ENCODE peak calls at places on chromosomes 6 and 20, in five cellular contexts. X is CD8-positive, alpha-beta memory T cell; Y is lung; B is cardiac muscle cell; Z is neural progenitor cell. H is an unnamed sample.
A peak's percentile ranks its signal among the peaks of the same experiment; 100 is the strongest.

GRCh38 chr20:56163806-56164205 is 84.7 kb upstream of the MC3R start:
- DNase-seq in Y (no peak), B (no peak), Z (no peak), X (no peak), H (no peak)

GRCh38 chr6:136780972-136781371 is 11.3 kb downstream of the MAP3K5 start:
- DNase-seq in B (no peak), Z (no peak), Y (no peak), X (no peak), H (no peak)

GRCh38 chr6:106097368-106098231 is 11.5 kb downstream of the PRDM1 start:
- DNase-seq in X (peak; percentile 87), Y (no peak), Z (no peak), B (no peak), H (no peak)

GRCh38 chr6:33143113-33143760 is 49.0 kb downstream of the COL11A2 start:
- DNase-seq in Z (no peak), Y (no peak), B (no peak), X (no peak), H (peak; percentile 31)

GRCh38 chr20:48236001-48236400 is 450.7 kb upstream of the SULF2 start:
- DNase-seq in Y (no peak), X (no peak), Z (no peak), B (no peak), H (peak; percentile 61)

GRCh38 chr6:49326337-49326736 is 136.7 kb downstream of the MMUT start:
- DNase-seq in X (no peak), B (no peak), Z (no peak), Y (no peak), H (no peak)

GRCh38 chr6:162361168-162361567 is 366.4 kb downstream of the PRKN start:
- DNase-seq in Y (no peak), X (no peak), Z (no peak), B (peak; percentile 31), H (no peak)

GRCh38 chr6:26493258-26493657 is 6.8 kb upstream of the BTN1A1 start:
- DNase-seq in X (peak; percentile 18), Z (no peak), Y (no peak), B (peak; percentile 12), H (peak; percentile 85)

GRCh38 chr20:33667245-33668086 is 723 bp downstream of the ACTL10 start:
- DNase-seq in X (peak; percentile 72), Z (no peak), B (no peak), Y (no peak), H (peak; percentile 99)

GRCh38 chr6:75234126-75234865 is 9.3 kb downstream of the COX7A2 start:
- DNase-seq in B (no peak), Y (no peak), Z (no peak), X (no peak), H (no peak)

GRCh38 chr20:62117658-62118057 is 4.6 kb upstream of the LSM14B start:
- DNase-seq in Y (no peak), Z (peak; percentile 34), X (peak; percentile 91), B (peak; percentile 31), H (peak; percentile 66)

GRCh38 chr20:36435799-36436541 is 105.3 kb upstream of the MYL9 start:
- DNase-seq in X (peak; percentile 86), Y (peak; percentile 89), Z (peak; percentile 75), B (peak; percentile 59), H (peak; percentile 92)

GRCh38 chr6:169863149-169863525 is 111.7 kb downstream of the ERMARD start:
- DNase-seq in B (no peak), X (no peak), Y (no peak), Z (no peak), H (peak; percentile 23)

GRCh38 chr6:34104186-34104585 is 41.7 kb downstream of the GRM4 start:
- DNase-seq in B (no peak), X (no peak), Z (no peak), Y (no peak), H (no peak)

GRCh38 chr6:112207131-112207530 is 47.2 kb downstream of the LAMA4 start:
- DNase-seq in X (no peak), B (no peak), Z (no peak), Y (no peak), H (no peak)

GRCh38 chr6:163310096-163310972 is 104.2 kb upstream of the QKI start:
- DNase-seq in Y (no peak), Z (no peak), X (no peak), B (no peak), H (no peak)

GRCh38 chr6:33985947-33986346 is 159.9 kb downstream of the GRM4 start:
- DNase-seq in Y (no peak), Z (no peak), X (no peak), B (no peak), H (no peak)

GRCh38 chr6:148776321-148776966 is 29.6 kb downstream of the UST start:
- DNase-seq in X (no peak), Z (no peak), Y (no peak), B (no peak), H (peak; percentile 76)

GRCh38 chr6:112113918-112114317 is 26.5 kb downstream of the FAM229B start:
- DNase-seq in B (no peak), X (no peak), Z (no peak), Y (no peak), H (no peak)

GRCh38 chr20:7195704-7196103 is 428.2 kb downstream of the BMP2 start:
- DNase-seq in B (no peak), Z (no peak), Y (no peak), X (no peak), H (peak; percentile 34)

GRCh38 chr20:16119909-16120308 is 453.3 kb downstream of the KIF16B start:
- DNase-seq in Y (no peak), B (no peak), Z (no peak), X (no peak), H (no peak)

GRCh38 chr6:169959129-169960002 is 207.9 kb downstream of the ERMARD start:
- DNase-seq in Z (no peak), X (peak; percentile 84), B (no peak), Y (no peak), H (peak; percentile 73)

GRCh38 chr6:44177691-44178423 is 19.2 kb downstream of the CAPN11 start:
- DNase-seq in Y (peak; percentile 51), Z (peak; percentile 46), X (no peak), B (no peak), H (peak; percentile 90)

GRCh38 chr6:72616406-72617015 is 5.4 kb upstream of the KCNQ5 start:
- DNase-seq in X (peak; percentile 35), B (peak; percentile 41), Z (peak; percentile 44), Y (no peak), H (peak; percentile 83)

GRCh38 chr6:82362868-82363267 is 749 bp upstream of the TPBG start:
- DNase-seq in Z (peak; percentile 76), X (no peak), B (no peak), Y (no peak), H (peak; percentile 77)

GRCh38 chr6:75115501-75115900 is 90.4 kb downstream of the COL12A1 start:
- DNase-seq in B (no peak), Z (peak; percentile 46), Y (no peak), X (no peak), H (no peak)

GRCh38 chr20:23049201-23049932 is at the start of gene THBD:
- DNase-seq in B (peak; percentile 46), Y (peak; percentile 85), X (no peak), Z (peak; percentile 64), H (no peak)

GRCh38 chr6:47130086-47130485 is 88.0 kb upstream of the ADGRF1 start:
- DNase-seq in X (no peak), B (peak; percentile 28), Z (no peak), Y (no peak), H (no peak)

GRCh38 chr6:4401408-4402367 is 266.3 kb upstream of the ECI2 start:
- DNase-seq in Z (no peak), Y (no peak), X (no peak), B (no peak), H (peak; percentile 74)

GRCh38 chr6:13810688-13811446 is 3.5 kb downstream of the MCUR1 start:
- DNase-seq in Z (no peak), B (peak; percentile 8), X (no peak), Y (no peak), H (peak; percentile 50)
- H3K4me1 ChIP-seq in Z (peaks cover 16% of the 10 kb centered on the region), B (peaks cover 38% of the 10 kb centered on the region), X (peaks cover 18% of the 10 kb centered on the region), Y (peaks cover 22% of the 10 kb centered on the region), H (peaks cover 14% of the 10 kb centered on the region)

GRCh38 chr6:56482525-56482924 is 160.2 kb downstream of the DST start:
- DNase-seq in Y (no peak), Z (no peak), X (no peak), B (no peak), H (no peak)
- H3K36me3 ChIP-seq in Y (peaks cover 35% of the 10 kb centered on the region), Z (peaks cover 47% of the 10 kb centered on the region), X (no peaks in the 10 kb centered on the region), B (peaks cover 32% of the 10 kb centered on the region), H (peaks cover 57% of the 10 kb centered on the region)

GRCh38 chr6:157075549-157076426 is 247.5 kb downstream of the TMEM242 start:
- DNase-seq in X (no peak), B (no peak), Z (no peak), Y (no peak), H (no peak)
- H3K4me1 ChIP-seq in X (peaks cover 7% of the 10 kb centered on the region), B (peaks cover 26% of the 10 kb centered on the region), Z (peaks cover 22% of the 10 kb centered on the region), Y (peaks cover 18% of the 10 kb centered on the region), H (peaks cover 11% of the 10 kb centered on the region)

DNA sequence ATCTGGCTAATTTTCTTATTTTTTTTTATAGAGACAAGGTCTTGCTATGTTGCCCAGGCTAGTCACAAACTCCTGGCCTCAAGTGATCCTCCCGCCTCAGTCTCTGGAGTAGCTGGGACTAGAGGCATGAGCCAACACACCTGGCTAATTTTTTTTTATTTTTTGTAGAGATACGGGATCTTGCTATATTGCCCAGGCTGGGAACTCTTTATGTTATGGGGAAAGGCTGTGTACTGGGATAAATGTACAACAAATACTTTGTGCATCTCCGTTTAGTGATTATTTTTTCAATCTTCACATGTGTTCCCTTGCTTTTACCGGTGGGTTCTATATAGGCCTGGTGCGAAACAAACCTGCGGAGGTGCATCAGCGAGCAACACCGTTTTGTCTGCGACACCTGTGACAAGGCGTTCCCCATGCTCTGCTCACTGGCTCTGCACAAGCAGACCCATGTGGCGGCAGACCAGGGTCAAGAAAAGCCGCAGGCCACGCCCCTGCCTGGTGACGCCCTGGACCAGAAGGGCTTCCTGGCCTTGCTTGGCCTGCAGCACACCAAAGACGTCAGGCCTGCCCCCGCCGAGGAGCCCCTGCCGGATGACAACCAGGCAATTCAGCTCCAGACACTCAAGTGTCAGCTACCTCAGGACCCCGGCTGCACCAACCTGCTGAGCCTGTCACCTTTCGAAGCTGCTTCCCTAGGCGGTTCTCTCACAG is 84.2 kb downstream of the SSR1 start:
- DNase-seq in Y (no peak), X (no peak), B (no peak), Z (no peak), H (no peak)
- H3K36me3 ChIP-seq in Y (peaks cover 30% of the 10 kb centered on the region), X (peaks cover 41% of the 10 kb centered on the region), B (peaks cover 34% of the 10 kb centered on the region), Z (no peaks in the 10 kb centered on the region), H (peaks cover 62% of the 10 kb centered on the region)